ENCODE peak calls at places on chromosome 22, in six cellular contexts. H is NCI-H187; Q is effector CD4-positive, alpha-beta T cell; E is lung; G is NCI-H524 treated with DMSO at 0.1 percent for 48 hours; R is fibroblast of the aortic adventitia. T is an unnamed sample.

GRCh38 chr22:26658161-26658560 is 773 bp downstream of the MIAT start:
- DNase-seq in E (no peak), R (no peak), Q (no peak), G (no peak), H (no peak), T (no peak)

GRCh38 chr22:32722441-32722840 is 79.1 kb upstream of the TIMP3 start:
- DNase-seq in E (no peak), G (no peak), Q (no peak), H (no peak), R (peak; percentile 9), T (no peak)

GRCh38 chr22:42565956-42566355 is 12.2 kb downstream of the SERHL2 start:
- DNase-seq in H (no peak), R (no peak), E (no peak), G (no peak), Q (no peak), T (no peak)

GRCh38 chr22:47318041-47318737 is 555.7 kb downstream of the TBC1D22A start:
- DNase-seq in Q (no peak), E (no peak), G (no peak), R (peak; percentile 70), H (no peak), T (no peak)

GRCh38 chr22:16988257-16988656 is 19.8 kb downstream of the GAB4 start:
- DNase-seq in G (no peak), Q (no peak), E (no peak), R (no peak), H (no peak), T (no peak)

GRCh38 chr22:27686534-27686933 is 115.0 kb downstream of the MN1 start:
- DNase-seq in Q (no peak), R (peak; percentile 95), H (no peak), G (no peak), E (no peak), T (no peak)

GRCh38 chr22:41327124-41327523 is 25.8 kb downstream of the ZC3H7B start:
- DNase-seq in Q (no peak), G (no peak), E (no peak), R (no peak), H (no peak), T (no peak)

GRCh38 chr22:21858025-21858764 is 9.2 kb downstream of the MAPK1 start:
- DNase-seq in Q (no peak), R (no peak), G (no peak), E (no peak), H (no peak), T (no peak)

GRCh38 chr22:31038686-31039085 is 42.4 kb upstream of the SMTN start:
- DNase-seq in E (no peak), H (no peak), R (no peak), G (no peak), Q (no peak), T (no peak)

GRCh38 chr22:29309332-29310064 is 3.0 kb downstream of the GAS2L1 start:
- DNase-seq in R (no peak), G (no peak), Q (no peak), E (no peak), H (no peak), T (no peak)